ENCODE peak calls at places on chromosomes 6 and 20, in four cellular contexts. Z, B, V and X are unnamed samples.
A peak's percentile ranks its signal among the peaks of the same experiment; 100 is the strongest.

GRCh38 chr20:24991897-24992419 is 593 bp downstream of the APMAP start:
- DNase-seq in V (peak; percentile 7), B (no peak), Z (peak; percentile 9), X (no peak)

GRCh38 chr6:39338406-39338805 is 15.9 kb upstream of the KCNK16 start:
- DNase-seq in B (no peak), Z (no peak), V (no peak), X (no peak)

GRCh38 chr6:8904754-8905153 is 469.4 kb upstream of the SLC35B3 start:
- DNase-seq in V (no peak), Z (no peak), B (no peak), X (no peak)

GRCh38 chr6:130054725-130055124 is 36.3 kb downstream of the L3MBTL3 start:
- DNase-seq in V (no peak), Z (no peak), B (no peak), X (no peak)

GRCh38 chr20:62812907-62813200 is 4.0 kb upstream of the COL9A3 start:
- DNase-seq in Z (no peak), V (no peak), B (no peak), X (no peak)

GRCh38 chr6:157762636-157763035 is 60.4 kb upstream of the SNX9 start:
- DNase-seq in V (no peak), B (no peak), Z (no peak), X (no peak)

GRCh38 chr6:108831104-108831503 is 17.1 kb upstream of the ARMC2 start:
- DNase-seq in Z (no peak), V (peak; percentile 47), B (no peak), X (no peak)

GRCh38 chr6:42279144-42279781 is 61.6 kb upstream of the MRPS10 start:
- DNase-seq in V (peak; percentile 64), B (no peak), Z (peak; percentile 51), X (no peak)

GRCh38 chr6:166156942-166157341 is 10.7 kb downstream of the TBXT start:
- DNase-seq in Z (no peak), B (no peak), V (peak; percentile 11), X (no peak)
- TF ChIP-seq CTCF in Z (no peak), B (no peak), V (peak; percentile 35), X (no peak)

GRCh38 chr6:162245831-162246230 is 481.7 kb downstream of the PRKN start:
- DNase-seq in B (no peak), V (no peak), Z (no peak), X (no peak)

GRCh38 chr6:162249907-162250642 is 477.5 kb downstream of the PRKN start:
- DNase-seq in V (no peak), B (no peak), Z (no peak), X (no peak)

DNA sequence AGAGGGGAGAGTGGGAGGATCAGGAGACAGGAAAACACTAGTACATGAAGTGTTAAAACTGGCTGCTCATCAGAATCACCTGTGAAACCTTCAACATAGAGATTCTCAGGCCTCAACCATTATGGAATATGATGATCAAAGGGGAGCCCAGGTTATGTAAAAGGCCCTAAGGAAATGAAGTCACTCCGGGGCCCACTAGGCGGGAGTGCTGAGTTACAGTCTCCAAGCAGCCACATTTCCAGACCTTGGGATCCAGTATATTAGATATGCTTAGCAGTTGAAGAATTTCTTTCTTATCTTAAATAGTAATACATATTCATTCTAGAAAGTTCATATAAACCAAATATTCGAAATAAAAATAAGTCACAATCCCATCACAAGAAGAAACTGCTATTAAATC is 476.3 kb downstream of the PRKN start:
- DNase-seq in B (no peak), Z (no peak), V (no peak), X (no peak)
- TF ChIP-seq CTCF in B (no peak), Z (no peak), V (no peak), X (no peak)

GRCh38 chr6:41025966-41026365 is 13.1 kb downstream of the UNC5CL start:
- DNase-seq in V (no peak), Z (no peak), B (no peak), X (no peak)

GRCh38 chr6:41017663-41018062 is 21.4 kb downstream of the UNC5CL start:
- DNase-seq in V (no peak), Z (no peak), B (no peak), X (no peak)

GRCh38 chr6:41022294-41022693 is 16.7 kb downstream of the UNC5CL start:
- DNase-seq in B (no peak), Z (peak; percentile 14), V (peak; percentile 13), X (no peak)

GRCh38 chr6:41023114-41023513 is 15.9 kb downstream of the UNC5CL start:
- DNase-seq in V (no peak), Z (no peak), B (no peak), X (no peak)

GRCh38 chr6:41021832-41022231 is 17.2 kb downstream of the UNC5CL start:
- DNase-seq in Z (peak; percentile 74), B (no peak), V (peak; percentile 51), X (no peak)
- TF ChIP-seq CTCF in Z (no peak), B (peak; percentile 9), V (no peak), X (no peak)

DNA sequence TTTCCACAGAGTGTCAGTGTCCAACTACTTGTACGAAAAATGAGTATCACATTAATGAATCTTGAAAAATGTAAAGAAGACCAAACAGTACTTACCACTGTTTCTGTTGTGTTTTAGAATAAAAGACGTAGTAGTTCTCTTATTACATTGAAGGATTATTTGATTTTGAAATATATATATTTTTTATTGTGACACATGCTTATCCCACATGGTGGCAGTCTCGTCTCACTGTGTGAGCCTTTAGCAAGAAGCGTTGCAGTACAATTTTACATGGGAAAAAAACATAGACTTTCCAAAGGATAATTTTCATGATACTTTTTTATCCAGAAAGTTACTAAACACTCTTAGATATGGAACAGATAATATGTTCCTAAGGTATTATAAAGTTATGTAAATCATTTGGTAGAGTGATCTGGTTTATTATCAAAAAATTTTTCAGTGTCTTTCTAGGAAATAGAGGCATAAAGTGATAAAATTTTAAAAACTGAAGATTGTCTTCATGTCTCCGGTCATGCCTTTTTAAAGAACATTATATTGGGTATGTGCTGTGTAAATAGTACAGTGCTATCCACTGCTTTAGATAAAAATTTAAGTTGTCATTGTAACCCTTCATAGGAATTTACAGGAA is 117.5 kb upstream of the SAMD5 start:
- DNase-seq in V (peak; percentile 40), Z (peak; percentile 15), B (no peak), X (no peak)
- TF ChIP-seq CTCF in V (peak; percentile 18), Z (no peak), B (peak; percentile 23), X (no peak)